ENCODE peak calls at places on chromosomes 7 and 10, in four cellular contexts. P, H, B and N are unnamed samples. For H3K4me1, H3K36me3 and H3K27me3, the result is how much of the 10 kb centered on the place peaks cover.

GRCh38 chr7:15755061-15755460 is 68.6 kb upstream of the MEOX2 start:
- DNase-seq in P (no peak), H (no peak), B (no peak), N (no peak)

GRCh38 chr10:23063387-23064287 is 31.7 kb upstream of the MSRB2 start:
- DNase-seq in P (no peak), H (no peak), B (no peak), N (no peak)

GRCh38 chr10:84845628-84846261 is 517.4 kb downstream of the CCSER2 start:
- DNase-seq in P (no peak), H (no peak), B (no peak), N (no peak)

GRCh38 chr10:72720814-72721665 is 29.1 kb downstream of the MCU start:
- DNase-seq in P (no peak), H (no peak), B (no peak), N (no peak)

GRCh38 chr7:101680406-101681145 is 51.5 kb upstream of the MYL10 start:
- DNase-seq in P (no peak), H (no peak), B (no peak), N (no peak)

GRCh38 chr7:103928581-103928980 is 60.9 kb downstream of the RELN start:
- DNase-seq in P (no peak), H (no peak), B (no peak), N (no peak)

GRCh38 chr10:1938317-1938716 is 201.0 kb upstream of the ADARB2 start:
- DNase-seq in P (no peak), H (peak), B (no peak), N (no peak)

GRCh38 chr10:88392222-88392621 is 190.9 kb downstream of the RNLS start:
- DNase-seq in P (no peak), H (no peak), B (no peak), N (no peak)

GRCh38 chr10:42864575-42864974 is 82.0 kb downstream of the BMS1 start:
- DNase-seq in P (no peak), H (no peak), B (no peak), N (no peak)

GRCh38 chr10:29860159-29860558 is 199.2 kb downstream of the JCAD start:
- DNase-seq in P (no peak), H (no peak), B (no peak), N (no peak)

GRCh38 chr7:128381161-128381821 is 19.8 kb upstream of the PRRT4 start:
- DNase-seq in P (no peak), H (no peak), B (no peak), N (no peak)

GRCh38 chr7:1567082-1567771 is 2.6 kb downstream of the PSMG3 start:
- DNase-seq in P (no peak), H (no peak), B (no peak), N (no peak)

GRCh38 chr7:126840869-126841268 is 411.9 kb downstream of the GRM8 start:
- DNase-seq in P (no peak), H (no peak), B (no peak), N (no peak)

GRCh38 chr7:127347567-127348246 is 44.8 kb downstream of the ZNF800 start:
- DNase-seq in P (peak), H (peak), B (peak), N (peak)

GRCh38 chr7:20343211-20343610 is 12.5 kb downstream of the ITGB8 start:
- DNase-seq in P (no peak), H (no peak), B (no peak), N (no peak)
- H3K4me1 ChIP-seq in P (under half), H (under half), B (under half), N (under half)

DNA sequence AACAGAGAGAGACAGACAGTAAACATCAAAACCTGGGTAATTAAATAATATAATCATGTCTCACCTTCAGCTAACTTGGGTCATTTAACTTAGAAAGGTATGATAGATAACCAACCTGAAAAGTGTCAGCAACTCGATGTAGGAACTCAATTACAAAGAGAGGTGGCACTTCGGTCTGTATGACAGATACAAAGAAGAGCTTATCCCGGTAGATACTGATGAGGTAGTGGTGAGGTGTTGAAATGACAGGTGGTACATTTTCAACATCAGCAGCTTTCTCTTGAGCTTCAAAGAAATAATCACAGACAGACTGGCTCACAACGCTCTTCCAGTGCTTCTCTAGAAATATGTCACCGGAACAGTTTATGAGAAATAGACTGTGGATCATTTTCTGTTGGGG is 12.6 kb downstream of the AP3M1 start:
- DNase-seq in P (no peak), H (no peak), B (no peak), N (no peak)
- H3K36me3 ChIP-seq in P (under half), H (under half), B (under half), N (under half)

DNA sequence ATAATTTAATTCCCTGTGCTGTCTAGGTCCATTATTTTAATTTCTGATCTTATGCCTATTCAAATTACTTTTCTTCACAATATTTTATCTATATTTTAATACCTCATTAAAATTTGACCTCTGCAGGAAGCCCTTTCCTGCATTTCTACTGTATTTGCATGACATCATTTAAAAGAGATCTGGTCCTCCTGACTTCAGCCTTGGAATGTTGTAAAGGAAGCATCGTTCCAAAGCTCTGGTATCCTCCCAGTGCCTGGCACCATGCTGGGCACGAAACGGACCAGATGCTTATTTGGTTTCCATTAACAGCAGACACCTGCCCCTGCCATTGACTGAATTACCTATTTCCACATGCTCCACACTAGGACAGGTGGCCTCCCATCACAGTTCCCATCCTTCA is 247.5 kb downstream of the KLF6 start:
- DNase-seq in P (no peak), H (no peak), B (no peak), N (no peak)
- H3K27me3 ChIP-seq in P (under half), H (under half), B (under half), N (under half)

DNA sequence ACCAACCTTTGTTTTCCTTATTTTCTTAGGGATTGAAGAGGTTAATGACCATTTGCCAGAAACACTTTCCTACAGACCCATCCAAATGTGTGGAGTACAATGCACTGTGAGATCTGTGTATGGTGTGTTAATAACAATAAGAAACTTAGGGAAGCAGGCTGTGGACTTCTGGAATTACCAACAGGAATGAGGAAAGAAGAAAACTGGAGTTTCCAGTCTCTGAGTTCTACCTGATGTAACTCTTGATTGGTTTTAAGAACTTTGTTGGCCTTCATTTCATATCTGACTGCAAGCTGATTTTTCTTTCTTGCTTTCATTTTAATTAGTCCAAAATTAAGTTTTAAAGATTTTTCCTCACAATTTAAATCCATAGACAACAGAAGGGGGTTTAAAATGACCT is 43.5 kb downstream of the PRPF18 start:
- DNase-seq in P (no peak), H (no peak), B (no peak), N (no peak)
- H3K4me1 ChIP-seq in P (under half), H (under half), B (under half), N (under half)

DNA sequence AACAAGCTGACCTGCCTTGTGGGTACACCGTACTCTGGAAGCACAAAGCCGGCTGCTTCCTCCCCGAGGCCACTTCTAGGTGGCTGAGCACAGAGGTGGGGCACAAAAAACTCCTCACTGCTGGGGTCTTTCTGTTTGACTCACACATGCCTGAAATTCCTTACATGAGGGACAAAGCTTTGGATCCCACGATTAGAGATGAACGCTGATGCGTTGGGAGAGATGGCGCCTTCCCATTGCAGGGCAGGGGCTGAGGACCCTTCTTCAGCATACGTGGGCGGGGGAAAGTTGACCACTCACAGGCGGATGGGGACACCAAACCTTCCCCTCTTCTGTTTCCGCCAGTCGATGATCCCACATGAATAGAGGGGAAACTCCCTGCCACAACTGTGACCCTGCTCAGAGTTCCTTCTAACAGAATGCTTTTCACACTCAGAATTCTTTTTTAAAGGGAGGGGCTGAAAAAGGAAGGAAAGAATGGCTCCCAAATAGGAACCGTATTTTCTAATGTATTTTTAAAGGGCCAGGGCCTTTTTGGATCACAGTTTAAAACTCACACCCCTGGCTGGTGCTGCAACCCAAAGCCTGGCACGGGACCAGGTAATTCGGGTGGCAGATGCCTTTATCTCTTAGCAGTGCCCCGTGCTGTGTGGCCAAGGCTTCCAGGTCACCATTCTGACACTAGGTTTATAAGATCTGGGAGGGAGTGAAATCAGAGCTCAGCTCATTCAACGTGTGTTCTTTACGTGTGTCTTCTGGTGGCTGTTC is 134.0 kb downstream of the PRKAG2 start:
- DNase-seq in P (no peak), H (no peak), B (no peak), N (no peak)
- H3K36me3 ChIP-seq in P (under half), H (under half), B (under half), N (under half)